ENCODE peak calls at places on chromosomes 16 and 17, in six cellular contexts. One of them, this sample, is unnamed.

GRCh38 chr16:88804552-88805339 is 1.2 kb downstream of the CDT1 start:
- DNase-seq in heart left ventricle: no peak
- DNase-seq in neural crest cell: no peak
- DNase-seq in ELR: peak
- DNase-seq in NCI-H1417: peak
- DNase-seq in amniotic stem cell: no peak
- DNase-seq in this sample: no peak

GRCh38 chr17:19645608-19646250 is 2.8 kb upstream of the ALDH3A2 start:
- DNase-seq in heart left ventricle: no peak
- DNase-seq in neural crest cell: peak
- DNase-seq in ELR: peak
- DNase-seq in NCI-H1417: no peak
- DNase-seq in amniotic stem cell: no peak
- DNase-seq in this sample: no peak

GRCh38 chr17:42178817-42179216 is 2.1 kb downstream of the KCNH4 start:
- DNase-seq in heart left ventricle: no peak
- DNase-seq in neural crest cell: no peak
- DNase-seq in ELR: no peak
- DNase-seq in NCI-H1417: no peak
- DNase-seq in amniotic stem cell: no peak
- DNase-seq in this sample: no peak

GRCh38 chr16:24518498-24518897 is 20.9 kb upstream of the RBBP6 start:
- DNase-seq in heart left ventricle: no peak
- DNase-seq in neural crest cell: no peak
- DNase-seq in ELR: no peak
- DNase-seq in NCI-H1417: no peak
- DNase-seq in amniotic stem cell: no peak
- DNase-seq in this sample: no peak

GRCh38 chr16:73179671-73180370 is 131.9 kb upstream of the ZFHX3 start:
- DNase-seq in heart left ventricle: peak
- DNase-seq in neural crest cell: no peak
- DNase-seq in ELR: no peak
- DNase-seq in NCI-H1417: peak
- DNase-seq in amniotic stem cell: no peak
- DNase-seq in this sample: no peak

GRCh38 chr16:12539185-12539929 is 264.3 kb downstream of the CPPED1 start:
- DNase-seq in heart left ventricle: no peak
- DNase-seq in neural crest cell: no peak
- DNase-seq in ELR: peak
- DNase-seq in NCI-H1417: no peak
- DNase-seq in amniotic stem cell: no peak
- DNase-seq in this sample: no peak

GRCh38 chr17:64218066-64218465 is 45.0 kb downstream of the TEX2 start:
- DNase-seq in heart left ventricle: no peak
- DNase-seq in neural crest cell: no peak
- DNase-seq in ELR: no peak
- DNase-seq in NCI-H1417: no peak
- DNase-seq in amniotic stem cell: no peak
- DNase-seq in this sample: no peak

GRCh38 chr17:18182978-18183333 is 672 bp upstream of the ALKBH5 start:
- DNase-seq in heart left ventricle: peak
- DNase-seq in neural crest cell: peak
- DNase-seq in ELR: peak
- DNase-seq in NCI-H1417: peak
- DNase-seq in amniotic stem cell: peak
- DNase-seq in this sample: peak

GRCh38 chr16:3654249-3654991 is at the start of gene DNASE1:
- DNase-seq in heart left ventricle: peak
- DNase-seq in neural crest cell: peak
- DNase-seq in ELR: peak
- DNase-seq in NCI-H1417: no peak
- DNase-seq in amniotic stem cell: no peak
- DNase-seq in this sample: no peak

GRCh38 chr17:82668631-82669099 is 20.4 kb upstream of the WDR45B start:
- DNase-seq in heart left ventricle: peak
- DNase-seq in neural crest cell: peak
- DNase-seq in ELR: peak
- DNase-seq in NCI-H1417: no peak
- DNase-seq in amniotic stem cell: no peak
- DNase-seq in this sample: peak

GRCh38 chr17:64118452-64118979 is 11.4 kb downstream of the ERN1 start:
- DNase-seq in heart left ventricle: peak
- DNase-seq in neural crest cell: no peak
- DNase-seq in ELR: peak
- DNase-seq in NCI-H1417: peak
- DNase-seq in amniotic stem cell: no peak
- DNase-seq in this sample: no peak

GRCh38 chr17:44881145-44881544 is 18.1 kb downstream of the EFTUD2 start:
- DNase-seq in heart left ventricle: no peak
- DNase-seq in neural crest cell: no peak
- DNase-seq in ELR: peak
- DNase-seq in NCI-H1417: no peak
- DNase-seq in amniotic stem cell: no peak
- DNase-seq in this sample: no peak

GRCh38 chr17:36468903-36469635 is 17.4 kb upstream of the ZNHIT3 start:
- DNase-seq in heart left ventricle: no peak
- DNase-seq in neural crest cell: no peak
- DNase-seq in ELR: no peak
- DNase-seq in NCI-H1417: peak
- DNase-seq in amniotic stem cell: no peak
- DNase-seq in this sample: no peak

GRCh38 chr16:83552193-83552592 is 255.6 kb upstream of the HSBP1 start:
- DNase-seq in heart left ventricle: no peak
- DNase-seq in neural crest cell: no peak
- DNase-seq in ELR: peak
- DNase-seq in NCI-H1417: no peak
- DNase-seq in amniotic stem cell: peak
- DNase-seq in this sample: no peak

GRCh38 chr17:58289869-58290268 is 9.1 kb upstream of the MPO start:
- DNase-seq in heart left ventricle: no peak
- DNase-seq in neural crest cell: no peak
- DNase-seq in ELR: no peak
- DNase-seq in NCI-H1417: no peak
- DNase-seq in amniotic stem cell: no peak
- DNase-seq in this sample: no peak

GRCh38 chr17:66678827-66679226 is 156.1 kb upstream of the CACNG5 start:
- DNase-seq in heart left ventricle: no peak
- DNase-seq in neural crest cell: no peak
- DNase-seq in ELR: no peak
- DNase-seq in NCI-H1417: no peak
- DNase-seq in amniotic stem cell: no peak
- DNase-seq in this sample: no peak

GRCh38 chr17:75778861-75779249 is 5.8 kb upstream of the UNK start:
- DNase-seq in heart left ventricle: no peak
- DNase-seq in neural crest cell: no peak
- DNase-seq in ELR: no peak
- DNase-seq in NCI-H1417: no peak
- DNase-seq in amniotic stem cell: no peak
- DNase-seq in this sample: no peak

GRCh38 chr17:12089809-12090384 is 69.2 kb downstream of the MAP2K4 start:
- DNase-seq in heart left ventricle: no peak
- DNase-seq in neural crest cell: no peak
- DNase-seq in ELR: peak
- DNase-seq in NCI-H1417: no peak
- DNase-seq in amniotic stem cell: no peak
- DNase-seq in this sample: peak

This sample was measured in AG04450.